ENCODE peak calls at places on chromosomes 7 and 10, in five cellular contexts. One of them, this sample, is unnamed.

GRCh38 chr7:22356855-22357310 is at the start of gene RAPGEF5:
- DNase-seq in HCT116: peak
- DNase-seq in Panc1: no peak
- DNase-seq in SK-N-SH: peak
- DNase-seq in stomach: peak
- DNase-seq in this sample: peak

GRCh38 chr7:29282819-29283414 is 88.3 kb downstream of the CHN2 start:
- DNase-seq in HCT116: no peak
- DNase-seq in Panc1: no peak
- DNase-seq in SK-N-SH: no peak
- DNase-seq in stomach: no peak
- DNase-seq in this sample: no peak

GRCh38 chr10:125023862-125024495 is 82.1 kb downstream of the ZRANB1 start:
- DNase-seq in HCT116: no peak
- DNase-seq in Panc1: no peak
- DNase-seq in SK-N-SH: peak
- DNase-seq in stomach: peak
- DNase-seq in this sample: no peak

GRCh38 chr7:155454183-155455112 is 3.5 kb upstream of the EN2 start:
- DNase-seq in HCT116: no peak
- DNase-seq in Panc1: no peak
- DNase-seq in SK-N-SH: peak
- DNase-seq in stomach: no peak
- DNase-seq in this sample: peak

GRCh38 chr7:48962821-48963505 is 38.6 kb downstream of the CDC14C start:
- DNase-seq in HCT116: no peak
- DNase-seq in Panc1: no peak
- DNase-seq in SK-N-SH: no peak
- DNase-seq in stomach: no peak
- DNase-seq in this sample: no peak

GRCh38 chr7:91892821-91893340 is 12.4 kb upstream of the MTERF1 start:
- DNase-seq in HCT116: peak
- DNase-seq in Panc1: no peak
- DNase-seq in SK-N-SH: no peak
- DNase-seq in stomach: no peak
- DNase-seq in this sample: no peak

GRCh38 chr10:94183666-94184264 is 179.0 kb downstream of the NOC3L start:
- DNase-seq in HCT116: no peak
- DNase-seq in Panc1: no peak
- DNase-seq in SK-N-SH: no peak
- DNase-seq in stomach: no peak
- DNase-seq in this sample: no peak

GRCh38 chr10:94224656-94225055 is 138.1 kb downstream of the NOC3L start:
- DNase-seq in HCT116: no peak
- DNase-seq in Panc1: peak
- DNase-seq in SK-N-SH: no peak
- DNase-seq in stomach: no peak
- DNase-seq in this sample: no peak

GRCh38 chr7:135159359-135160087 is 11.0 kb downstream of the CYREN start:
- DNase-seq in HCT116: no peak
- DNase-seq in Panc1: no peak
- DNase-seq in SK-N-SH: no peak
- DNase-seq in stomach: no peak
- DNase-seq in this sample: no peak

GRCh38 chr7:94241402-94241925 is 153.2 kb upstream of the COL1A2 start:
- DNase-seq in HCT116: no peak
- DNase-seq in Panc1: no peak
- DNase-seq in SK-N-SH: peak
- DNase-seq in stomach: no peak
- DNase-seq in this sample: no peak

GRCh38 chr7:26891400-26892355 is 27.3 kb upstream of the SKAP2 start:
- DNase-seq in HCT116: no peak
- DNase-seq in Panc1: no peak
- DNase-seq in SK-N-SH: no peak
- DNase-seq in stomach: no peak
- DNase-seq in this sample: no peak

GRCh38 chr10:2900530-2900929 is 166.8 kb upstream of the PFKP start:
- DNase-seq in HCT116: no peak
- DNase-seq in Panc1: no peak
- DNase-seq in SK-N-SH: no peak
- DNase-seq in stomach: no peak
- DNase-seq in this sample: no peak

GRCh38 chr10:31317652-31318381 is 1.2 kb upstream of the ZEB1 start:
- DNase-seq in HCT116: no peak
- DNase-seq in Panc1: no peak
- DNase-seq in SK-N-SH: no peak
- DNase-seq in stomach: peak
- DNase-seq in this sample: no peak

GRCh38 chr10:31317171-31317570 is 1.8 kb upstream of the ZEB1 start:
- DNase-seq in HCT116: no peak
- DNase-seq in Panc1: no peak
- DNase-seq in SK-N-SH: no peak
- DNase-seq in stomach: no peak
- DNase-seq in this sample: no peak

GRCh38 chr10:31319602-31320178 is 674 bp downstream of the ZEB1 start:
- DNase-seq in HCT116: no peak
- DNase-seq in Panc1: no peak
- DNase-seq in SK-N-SH: peak
- DNase-seq in stomach: no peak
- DNase-seq in this sample: peak

GRCh38 chr10:31318854-31319601 is at the start of gene ZEB1:
- DNase-seq in HCT116: peak
- DNase-seq in Panc1: no peak
- DNase-seq in SK-N-SH: peak
- DNase-seq in stomach: peak
- DNase-seq in this sample: peak

DNA sequence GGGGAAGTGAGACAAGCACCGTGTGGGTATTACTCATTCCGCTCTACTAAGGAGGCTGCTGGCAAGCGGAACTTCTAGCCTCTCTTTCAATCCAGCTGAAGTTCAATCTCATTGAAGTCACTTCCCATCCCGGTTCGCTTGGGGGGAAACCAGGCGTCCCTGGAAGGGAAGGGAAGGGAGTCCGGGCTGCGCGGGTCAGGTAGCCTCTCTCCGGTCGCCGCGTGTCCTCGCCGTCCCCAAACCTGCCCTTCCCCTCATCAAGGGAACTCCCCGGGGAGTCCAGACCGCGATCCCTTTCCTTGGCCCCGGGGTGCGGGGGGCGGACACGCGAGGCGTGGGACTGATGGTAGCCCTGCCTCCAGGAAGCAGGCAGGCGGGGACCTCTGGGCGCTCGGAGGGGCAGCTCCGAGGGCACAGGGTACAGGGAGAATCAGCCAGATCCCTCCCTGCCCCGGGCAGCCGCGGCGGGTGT is 598 bp upstream of the ZEB1 start:
- DNase-seq in HCT116: peak
- DNase-seq in Panc1: no peak
- DNase-seq in SK-N-SH: peak
- DNase-seq in stomach: no peak
- DNase-seq in this sample: peak
- TF ChIP-seq POLR2AphosphoS5 in HCT116: peak
- TF ChIP-seq POLR2AphosphoS5 in Panc1: no peak
- TF ChIP-seq POLR2AphosphoS5 in SK-N-SH: no peak
- TF ChIP-seq POLR2AphosphoS5 in stomach: peak
- TF ChIP-seq POLR2AphosphoS5 in this sample: no peak

GRCh38 chr7:12716722-12717121 is 29.3 kb downstream of the ARL4A start:
- DNase-seq in HCT116: no peak
- DNase-seq in Panc1: no peak
- DNase-seq in SK-N-SH: no peak
- DNase-seq in stomach: no peak
- DNase-seq in this sample: no peak
- H3K27ac ChIP-seq in HCT116: peak
- H3K27ac ChIP-seq in Panc1: no peak
- H3K27ac ChIP-seq in SK-N-SH: no peak
- H3K27ac ChIP-seq in stomach: peak
- H3K27ac ChIP-seq in this sample: peak

GRCh38 chr7:123748171-123748733 is 551 bp downstream of the WASL start:
- DNase-seq in HCT116: no peak
- DNase-seq in Panc1: no peak
- DNase-seq in SK-N-SH: peak
- DNase-seq in stomach: peak
- DNase-seq in this sample: peak

GRCh38 chr7:123747089-123747488 is 1.7 kb downstream of the WASL start:
- DNase-seq in HCT116: no peak
- DNase-seq in Panc1: no peak
- DNase-seq in SK-N-SH: no peak
- DNase-seq in stomach: no peak
- DNase-seq in this sample: no peak

GRCh38 chr7:123746055-123746454 is 2.7 kb downstream of the WASL start:
- DNase-seq in HCT116: no peak
- DNase-seq in Panc1: no peak
- DNase-seq in SK-N-SH: no peak
- DNase-seq in stomach: no peak
- DNase-seq in this sample: no peak

GRCh38 chr7:123748734-123749536 is at the start of gene WASL:
- DNase-seq in HCT116: peak
- DNase-seq in Panc1: no peak
- DNase-seq in SK-N-SH: peak
- DNase-seq in stomach: peak
- DNase-seq in this sample: peak

DNA sequence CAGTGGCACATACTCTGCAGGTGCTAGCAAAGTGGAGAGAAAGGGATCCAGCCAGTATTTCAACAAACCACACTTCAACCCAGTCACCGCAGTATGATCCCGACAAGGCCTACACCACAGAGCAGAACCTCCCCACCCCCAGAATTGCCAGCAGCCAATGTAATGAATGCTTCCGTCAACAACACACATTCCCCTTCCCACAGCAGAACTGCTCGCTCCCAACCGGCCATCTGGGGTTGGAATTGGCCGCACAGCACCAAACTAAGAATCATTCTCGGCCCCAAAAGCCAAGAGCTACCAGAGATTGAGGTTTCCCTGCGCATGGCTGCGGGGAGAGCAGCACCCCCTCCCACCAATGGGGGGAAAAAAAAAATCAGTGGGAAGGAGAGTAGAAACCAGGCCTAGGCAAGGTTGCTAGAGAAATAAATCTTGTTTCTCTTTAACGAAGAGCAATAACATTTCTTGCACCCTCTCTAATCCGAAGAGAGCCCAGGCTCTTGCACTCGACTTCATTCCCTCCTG is 1.1 kb downstream of the WASL start:
- DNase-seq in HCT116: peak
- DNase-seq in Panc1: no peak
- DNase-seq in SK-N-SH: peak
- DNase-seq in stomach: peak
- DNase-seq in this sample: peak
- TF ChIP-seq POLR2AphosphoS5 in HCT116: no peak
- TF ChIP-seq POLR2AphosphoS5 in Panc1: no peak
- TF ChIP-seq POLR2AphosphoS5 in SK-N-SH: no peak
- TF ChIP-seq POLR2AphosphoS5 in stomach: peak
- TF ChIP-seq POLR2AphosphoS5 in this sample: no peak

DNA sequence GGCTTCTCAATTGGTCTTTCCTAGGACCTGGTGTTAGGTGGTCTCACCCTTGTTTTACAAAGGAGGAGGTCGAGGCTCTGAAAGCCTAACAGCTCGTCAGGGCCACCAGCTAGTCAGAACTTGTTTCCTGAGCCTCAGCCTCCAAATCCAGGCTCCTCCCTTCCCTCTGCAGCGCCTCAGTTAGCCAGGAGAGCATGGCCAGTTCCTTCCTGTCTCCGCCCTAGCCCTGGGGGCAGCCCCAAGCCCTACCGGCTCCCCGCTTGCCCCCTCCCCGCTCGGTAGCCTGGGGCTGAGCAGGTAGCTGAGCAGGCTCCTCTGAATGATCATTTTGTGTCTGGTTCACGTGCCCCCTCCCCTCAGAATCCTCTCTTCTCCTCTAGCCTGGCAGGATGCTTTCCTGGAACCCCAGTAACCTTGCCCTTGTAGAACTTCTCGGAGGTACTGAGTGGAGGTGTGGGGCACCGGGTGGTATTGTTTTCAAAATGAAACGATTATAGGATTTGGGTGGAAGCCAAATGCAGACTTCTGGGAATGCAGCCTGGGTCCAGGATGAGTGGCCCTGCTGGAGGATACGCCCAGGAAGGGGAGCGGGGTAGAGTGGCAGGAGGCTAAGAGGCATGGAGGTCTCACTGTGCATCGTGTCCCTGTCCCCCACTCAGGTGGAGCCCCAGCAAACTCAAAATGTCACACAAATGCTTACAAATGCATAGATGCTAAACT is 109.3 kb upstream of the PPIF start:
- DNase-seq in HCT116: no peak
- DNase-seq in Panc1: no peak
- DNase-seq in SK-N-SH: peak
- DNase-seq in stomach: no peak
- DNase-seq in this sample: no peak
- H3K27ac ChIP-seq in HCT116: no peak
- H3K27ac ChIP-seq in Panc1: no peak
- H3K27ac ChIP-seq in SK-N-SH: peak
- H3K27ac ChIP-seq in stomach: peak
- H3K27ac ChIP-seq in this sample: peak

DNA sequence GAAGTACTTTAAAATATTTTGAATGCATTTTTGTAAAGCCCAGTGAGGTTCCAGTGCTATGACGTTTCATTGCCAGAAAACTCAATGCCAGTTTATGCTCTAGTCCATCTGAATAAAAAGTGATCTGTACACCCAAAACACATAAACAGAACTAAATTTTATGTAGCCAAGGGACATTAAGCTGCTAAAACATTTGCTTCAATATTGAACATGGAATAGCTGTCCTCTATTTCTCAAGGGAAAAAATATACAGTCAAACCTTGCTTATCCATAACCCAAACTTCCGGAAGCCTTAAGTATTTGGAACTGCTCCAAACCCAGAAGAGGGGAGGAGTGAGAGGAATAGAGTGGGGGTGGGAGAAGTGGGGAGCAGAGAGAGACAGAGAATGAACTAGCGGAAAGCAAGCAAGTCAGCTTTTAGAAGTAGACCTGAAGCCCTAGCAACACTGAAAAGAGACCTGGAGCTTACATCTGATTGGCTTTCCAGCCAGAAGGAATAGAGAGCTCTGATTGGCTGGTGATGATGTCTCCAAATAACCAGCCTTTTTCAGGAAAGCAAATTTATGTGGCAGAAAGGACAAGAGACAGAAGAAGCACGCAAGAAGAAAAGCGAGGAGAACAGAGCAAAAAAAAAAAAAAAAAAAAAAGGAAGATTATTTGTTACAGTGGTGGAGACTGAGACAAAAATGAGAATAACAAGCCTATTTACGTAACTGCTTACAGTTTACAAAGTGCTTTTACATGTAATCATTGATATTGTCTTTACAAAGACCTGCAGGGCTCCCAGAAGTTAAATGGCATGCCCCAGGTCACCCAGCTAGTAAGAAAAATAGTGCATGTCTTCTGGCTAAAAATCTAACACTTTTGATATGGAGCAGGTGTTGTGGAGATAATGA is 196.0 kb downstream of the RNLS start:
- DNase-seq in HCT116: peak
- DNase-seq in Panc1: no peak
- DNase-seq in SK-N-SH: peak
- DNase-seq in stomach: no peak
- DNase-seq in this sample: no peak
- TF ChIP-seq POLR2AphosphoS5 in HCT116: no peak
- TF ChIP-seq POLR2AphosphoS5 in Panc1: no peak
- TF ChIP-seq POLR2AphosphoS5 in SK-N-SH: no peak
- TF ChIP-seq POLR2AphosphoS5 in stomach: no peak
- TF ChIP-seq POLR2AphosphoS5 in this sample: no peak

GRCh38 chr10:72503241-72503640 is 122.6 kb downstream of the MICU1 start:
- DNase-seq in HCT116: no peak
- DNase-seq in Panc1: no peak
- DNase-seq in SK-N-SH: no peak
- DNase-seq in stomach: no peak
- DNase-seq in this sample: no peak
- H3K27ac ChIP-seq in HCT116: no peak
- H3K27ac ChIP-seq in Panc1: no peak
- H3K27ac ChIP-seq in SK-N-SH: no peak
- H3K27ac ChIP-seq in stomach: no peak
- H3K27ac ChIP-seq in this sample: peak

GRCh38 chr7:137820677-137821420 is 25.9 kb downstream of the DGKI start:
- DNase-seq in HCT116: no peak
- DNase-seq in Panc1: no peak
- DNase-seq in SK-N-SH: peak
- DNase-seq in stomach: no peak
- DNase-seq in this sample: no peak
- TF ChIP-seq POLR2AphosphoS5 in HCT116: no peak
- TF ChIP-seq POLR2AphosphoS5 in Panc1: no peak
- TF ChIP-seq POLR2AphosphoS5 in SK-N-SH: no peak
- TF ChIP-seq POLR2AphosphoS5 in stomach: no peak
- TF ChIP-seq POLR2AphosphoS5 in this sample: no peak

This sample was measured in upper lobe of left lung.